ENCODE peak calls at places on chromosomes 16 and 17, in seven cellular contexts. N is sigmoid colon; Q is CD8-positive, alpha-beta memory T cell; X is cardiac muscle cell; F is tibial nerve; R is brain microvascular endothelial cell; B is heart left ventricle. I is an unnamed sample.

GRCh38 chr16:67198238-67198734 is 645 bp upstream of the ELMO3 start:
- DNase-seq in N (no peak), B (no peak), R (no peak), Q (no peak), X (peak; percentile 37), F (no peak), I (no peak)

GRCh38 chr17:74326506-74326905 is 480 bp downstream of the KIF19 start:
- DNase-seq in R (no peak), N (no peak), F (no peak), X (no peak), Q (no peak), B (no peak), I (no peak)

GRCh38 chr17:58318065-58318481 is 10.5 kb downstream of the TSPOAP1 start:
- DNase-seq in F (no peak), R (no peak), X (no peak), B (peak; percentile 9), Q (no peak), N (peak; percentile 59), I (no peak)

GRCh38 chr16:50208460-50208931 is 55.4 kb downstream of the TENT4B start:
- DNase-seq in X (no peak), B (no peak), Q (no peak), N (no peak), F (no peak), R (peak; percentile 63), I (no peak)

GRCh38 chr17:28141783-28142182 is 99.3 kb downstream of the NLK start:
- DNase-seq in X (no peak), B (no peak), N (no peak), Q (no peak), F (no peak), R (no peak), I (no peak)

GRCh38 chr17:11986939-11987329 is 10.3 kb downstream of the ZNF18 start:
- DNase-seq in X (peak; percentile 73), N (no peak), R (peak; percentile 18), Q (no peak), F (no peak), B (no peak), I (no peak)

GRCh38 chr17:3818786-3819185 is 17.8 kb upstream of the ITGAE start:
- DNase-seq in Q (no peak), N (no peak), R (no peak), B (no peak), F (no peak), X (no peak), I (no peak)

GRCh38 chr17:79952265-79952877 is 83.3 kb downstream of the TBC1D16 start:
- DNase-seq in N (peak; percentile 52), R (no peak), F (no peak), B (no peak), Q (no peak), X (no peak), I (no peak)

GRCh38 chr17:64332502-64332901 is 58.2 kb downstream of the PECAM1 start:
- DNase-seq in N (no peak), X (no peak), Q (no peak), R (no peak), F (no peak), B (no peak), I (no peak)

GRCh38 chr17:40351185-40352043 is 13.1 kb downstream of the GJD3 start:
- DNase-seq in Q (no peak), R (no peak), N (no peak), F (no peak), B (no peak), X (no peak), I (no peak)

GRCh38 chr16:105521-105920 is 27.5 kb downstream of the MPG start:
- DNase-seq in R (no peak), F (no peak), Q (no peak), X (no peak), N (no peak), B (no peak), I (no peak)

GRCh38 chr17:7173687-7174602 is 5.2 kb downstream of the ASGR1 start:
- DNase-seq in F (peak; percentile 26), X (peak; percentile 56), N (peak; percentile 76), Q (peak; percentile 41), R (no peak), B (peak; percentile 56), I (no peak)

GRCh38 chr17:83086197-83086880 is 6.9 kb downstream of the METRNL start:
- DNase-seq in Q (no peak), X (no peak), N (no peak), R (no peak), F (no peak), B (no peak), I (no peak)

GRCh38 chr17:55202906-55203305 is 61.9 kb upstream of the HLF start:
- DNase-seq in Q (no peak), N (no peak), X (no peak), B (no peak), F (no peak), R (no peak), I (no peak)

DNA sequence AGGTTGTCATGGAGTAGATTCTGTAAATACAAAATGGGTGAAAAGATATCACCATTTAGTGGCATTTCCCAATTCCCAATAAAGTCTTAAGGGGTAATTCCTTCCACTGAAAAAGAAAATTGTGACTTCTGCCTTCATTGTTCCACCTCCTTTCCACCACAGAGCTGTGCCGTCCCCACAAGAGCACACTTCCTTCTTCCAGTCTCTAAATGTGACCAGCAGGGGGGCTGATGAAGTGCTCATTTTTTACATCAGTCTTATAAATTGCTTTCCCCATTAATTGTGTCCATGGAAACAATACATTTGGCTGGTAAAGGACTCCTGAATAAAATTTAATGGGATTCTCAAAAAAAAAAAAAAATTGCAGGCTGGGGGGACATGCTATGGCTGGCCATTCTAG is 260.8 kb upstream of the PSMD7 start:
- DNase-seq in N (no peak), X (peak; percentile 6), F (no peak), R (peak; percentile 5), B (no peak), Q (no peak), I (no peak)
- H3K4me3 ChIP-seq in N (no peak overlapping the region), X (no peak overlapping the region), F (no peak overlapping the region), R (no peak overlapping the region), B (no peak overlapping the region), Q (no peak overlapping the region), I (no peak overlapping the region)

DNA sequence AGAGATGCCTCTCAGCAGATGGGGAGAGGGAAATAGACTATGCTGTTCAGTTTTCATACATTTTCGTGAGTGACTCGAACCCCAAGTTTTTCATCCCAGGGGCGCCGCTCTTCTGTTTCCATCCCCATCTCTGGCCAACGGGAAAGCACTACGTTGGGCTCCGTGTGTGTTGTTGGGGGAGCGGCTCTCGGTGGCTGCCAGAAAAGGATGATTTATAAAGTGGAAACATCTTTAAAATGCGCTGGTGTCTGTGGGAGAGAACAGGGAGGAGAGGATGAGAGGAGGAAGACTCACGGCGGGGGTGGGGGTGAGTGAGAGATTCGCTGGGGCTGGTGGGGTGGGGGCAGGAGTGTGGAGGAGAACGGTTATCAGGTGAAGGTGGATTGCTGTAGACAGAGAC is 5.8 kb downstream of the TBX4 start:
- DNase-seq in Q (no peak), N (peak; percentile 15), F (no peak), R (no peak), B (no peak), X (no peak), I (no peak)
- H3K4me3 ChIP-seq in Q (no peak overlapping the region), N (no peak overlapping the region), F (no peak overlapping the region), R (no peak overlapping the region), B (peak overlapping the region; percentile 32), X (no peak overlapping the region), I (no peak overlapping the region)

DNA sequence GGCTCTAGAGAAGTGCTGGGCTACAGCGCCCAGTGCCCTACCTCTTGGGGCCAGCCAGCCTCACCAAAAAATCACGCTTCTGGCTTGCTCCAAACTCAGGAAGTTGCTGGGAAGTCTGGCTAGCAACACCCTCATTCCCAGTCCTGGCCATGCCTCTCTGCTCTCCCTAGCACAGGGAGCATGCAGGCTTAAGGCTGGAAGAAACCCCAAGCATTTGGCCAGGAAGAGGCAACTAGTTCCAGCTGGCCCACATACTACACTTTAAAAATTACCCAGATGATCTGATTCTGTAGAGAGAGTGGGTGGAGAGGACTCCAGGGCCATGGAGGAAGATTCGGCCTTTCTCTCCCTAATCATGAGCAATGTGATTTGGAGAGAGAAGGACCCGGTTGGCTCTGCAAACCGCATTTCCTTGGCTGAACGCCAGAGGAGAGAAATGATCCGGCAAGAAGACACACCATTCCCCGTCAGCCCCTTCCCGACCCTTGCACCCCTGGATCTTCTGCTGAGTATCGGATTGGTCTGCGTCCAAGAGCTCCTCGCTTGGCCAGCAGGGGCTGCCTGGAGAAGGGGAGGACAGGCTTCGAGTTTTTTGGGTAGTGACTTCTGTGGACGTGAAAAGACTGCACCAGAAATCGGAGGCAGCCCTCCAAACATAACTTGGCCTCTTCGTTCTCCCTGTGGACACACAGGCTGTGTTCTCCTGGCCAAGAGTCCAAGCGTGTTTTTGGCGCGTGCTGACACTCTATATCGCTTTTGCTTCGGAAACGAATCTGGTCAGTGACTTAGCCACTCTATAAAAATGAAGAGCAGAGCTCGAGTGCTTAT is 406.3 kb downstream of the WWOX start:
- DNase-seq in B (peak; percentile 78), F (peak; percentile 35), Q (no peak), R (peak; percentile 1), X (peak; percentile 68), N (peak; percentile 86), I (no peak)
- H3K4me3 ChIP-seq in B (no peak overlapping the region), F (no peak overlapping the region), Q (no peak overlapping the region), R (no peak overlapping the region), X (no peak overlapping the region), N (peak overlapping the region; percentile 27), I (no peak overlapping the region)

GRCh38 chr17:77546772-77547201 is 406.0 kb downstream of the SEC14L1 start:
- DNase-seq in B (no peak), R (no peak), F (no peak), Q (no peak), X (peak; percentile 3), N (no peak), I (no peak)
- H3K4me3 ChIP-seq in B (peak overlapping the region; percentile 19), R (no peak overlapping the region), F (no peak overlapping the region), Q (no peak overlapping the region), X (no peak overlapping the region), N (peak overlapping the region; percentile 28), I (no peak overlapping the region)

GRCh38 chr17:1979182-1979980 is 45.8 kb downstream of the RTN4RL1 start:
- DNase-seq in X (no peak), F (no peak), B (no peak), Q (no peak), R (no peak), N (no peak), I (no peak)
- H3K4me3 ChIP-seq in X (no peak overlapping the region), F (no peak overlapping the region), B (no peak overlapping the region), Q (no peak overlapping the region), R (no peak overlapping the region), N (no peak overlapping the region), I (no peak overlapping the region)

DNA sequence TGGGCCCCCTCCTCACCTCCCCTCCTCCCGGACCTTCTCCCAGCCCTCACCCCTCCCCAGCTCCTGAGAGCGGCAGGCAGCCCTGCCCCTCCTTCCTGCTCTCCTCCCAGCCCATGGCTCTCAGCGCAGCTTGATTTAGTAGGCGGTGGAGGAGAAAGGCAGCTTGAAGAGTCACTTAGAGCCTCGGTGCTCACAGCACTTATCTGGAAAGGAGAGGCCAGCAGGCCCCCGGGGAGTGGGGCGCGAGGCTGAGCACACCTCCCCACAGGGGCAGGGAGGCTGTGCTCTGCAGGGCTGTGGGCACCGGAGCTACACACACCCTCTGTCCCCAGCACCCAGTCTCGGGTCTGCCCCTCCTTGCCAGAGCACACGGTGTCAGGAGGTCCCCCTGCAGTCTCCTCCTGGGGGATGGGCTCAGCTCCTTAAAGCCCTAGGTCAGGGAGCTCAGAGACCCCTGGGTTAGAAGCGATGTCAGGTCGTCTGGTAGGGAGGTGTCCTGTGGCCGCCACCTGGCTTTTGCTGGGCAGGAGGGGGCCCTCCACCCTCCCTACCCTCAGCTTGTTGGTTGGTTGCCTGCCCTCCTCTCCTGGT is 151.2 kb upstream of the GSE1 start:
- DNase-seq in R (no peak), B (no peak), N (peak; percentile 82), F (no peak), Q (no peak), X (peak; percentile 61), I (no peak)
- H3K4me3 ChIP-seq in R (no peak overlapping the region), B (peak overlapping the region; percentile 37), N (peak overlapping the region; percentile 45), F (no peak overlapping the region), Q (peak overlapping the region; percentile 67), X (peak overlapping the region; percentile 19), I (peak overlapping the region; percentile 36)

I was measured in skeletal muscle cell.